ENCODE peak calls at places on chromosomes 6 and 20, in nine cellular contexts. R is stomach, X is suprapubic skin, O is HCT116, C is transverse colon, P is prostate gland, N is upper lobe of left lung, H is sigmoid colon, F is breast epithelium. I is an unnamed sample. For H3K4me1, the result is how much of the 10 kb centered on the place peaks cover.

GRCh38 chr6:41505084-41506049 is 40.8 kb upstream of the FOXP4 start:
- DNase-seq in F (peak), H (peak), R (peak), X (peak), N (peak), O (no peak), C (peak), P (peak), I (peak)

GRCh38 chr6:136859430-136859829 is 37.0 kb downstream of the PEX7 start:
- DNase-seq in X (no peak), P (no peak), R (no peak), N (no peak), C (no peak), H (no peak), F (no peak), O (no peak), I (no peak)

GRCh38 chr20:7449269-7449668 is 491.0 kb downstream of the HAO1 start:
- DNase-seq in P (no peak), O (no peak), X (no peak), R (no peak), C (no peak), F (no peak), H (no peak), N (no peak), I (no peak)

GRCh38 chr20:36117638-36118037 is 36.9 kb upstream of the EPB41L1 start:
- DNase-seq in H (no peak), O (no peak), X (no peak), P (no peak), N (no peak), C (no peak), R (no peak), F (no peak), I (no peak)

GRCh38 chr20:24350923-24351368 is 118.5 kb upstream of the SYNDIG1 start:
- DNase-seq in O (no peak), N (no peak), X (no peak), F (no peak), P (no peak), C (no peak), H (no peak), R (no peak), I (no peak)

GRCh38 chr6:41768545-41769308 is 11.0 kb downstream of the FRS3 start:
- DNase-seq in R (peak), P (peak), F (no peak), C (peak), X (no peak), N (no peak), O (no peak), H (no peak), I (no peak)

GRCh38 chr20:61850457-61850856 is 215.2 kb downstream of the TAF4 start:
- DNase-seq in R (no peak), P (no peak), N (no peak), F (no peak), H (no peak), X (no peak), C (no peak), O (no peak), I (peak)

GRCh38 chr6:99002826-99003225 is 55.1 kb upstream of the FBXL4 start:
- DNase-seq in N (no peak), F (no peak), C (no peak), O (no peak), P (no peak), H (no peak), X (no peak), R (no peak), I (no peak)

GRCh38 chr20:4814696-4815252 is 93.1 kb downstream of the PRND start:
- DNase-seq in N (no peak), O (no peak), H (no peak), F (no peak), P (no peak), R (peak), C (peak), X (peak), I (peak)

GRCh38 chr6:31203345-31203979 is 33.0 kb upstream of the POU5F1 start:
- DNase-seq in P (peak), N (no peak), H (no peak), R (no peak), X (no peak), O (peak), F (peak), C (peak), I (no peak)

GRCh38 chr20:61520761-61521460 is 268.9 kb downstream of the CDH4 start:
- DNase-seq in C (no peak), H (no peak), R (no peak), X (no peak), N (no peak), F (no peak), P (no peak), O (no peak), I (peak)

GRCh38 chr20:62066339-62066982 is 780 bp upstream of the TAF4 start:
- DNase-seq in C (peak), F (peak), O (no peak), P (peak), X (peak), R (peak), H (no peak), N (no peak), I (peak)

GRCh38 chr20:9613871-9614270 is 99.5 kb downstream of the LAMP5 start:
- DNase-seq in N (no peak), H (no peak), C (no peak), P (no peak), F (no peak), O (no peak), R (no peak), X (no peak), I (no peak)

GRCh38 chr6:10882654-10883053 is 813 bp upstream of the GCM2 start:
- DNase-seq in O (no peak), X (no peak), N (peak), R (no peak), H (no peak), C (no peak), F (no peak), P (no peak), I (no peak)

GRCh38 chr6:105757512-105758200 is 328.5 kb upstream of the PRDM1 start:
- DNase-seq in P (no peak), F (no peak), O (no peak), H (no peak), C (peak), N (no peak), X (no peak), R (no peak), I (no peak)

GRCh38 chr6:147077251-147077650 is 127.0 kb upstream of the STXBP5 start:
- DNase-seq in N (no peak), P (peak), C (no peak), X (peak), O (no peak), R (peak), F (peak), H (no peak), I (no peak)

GRCh38 chr20:63894358-63895201 is at the start of gene DNAJC5:
- DNase-seq in R (peak), N (peak), F (peak), X (peak), P (peak), H (peak), O (peak), C (peak), I (peak)

GRCh38 chr20:63895202-63895885 is 418 bp downstream of the DNAJC5 start:
- DNase-seq in C (no peak), F (no peak), N (peak), R (no peak), P (no peak), X (no peak), O (no peak), H (no peak), I (peak)

GRCh38 chr20:63895886-63896135 is 885 bp downstream of the DNAJC5 start:
- DNase-seq in N (no peak), R (no peak), O (no peak), H (no peak), C (no peak), F (no peak), P (no peak), X (no peak), I (no peak)

GRCh38 chr20:63897978-63898561 is 3.1 kb downstream of the DNAJC5 start:
- DNase-seq in H (no peak), N (no peak), O (no peak), F (no peak), X (no peak), R (no peak), C (no peak), P (no peak), I (no peak)

GRCh38 chr20:63896136-63896890 is 1.4 kb downstream of the DNAJC5 start:
- DNase-seq in P (no peak), C (peak), H (no peak), F (no peak), R (peak), N (no peak), X (no peak), O (no peak), I (peak)
- TF ChIP-seq POLR2A in P (no peak), C (peak), H (no peak), F (no peak), R (no peak), N (no peak), X (no peak), O (no peak), I (no peak)

GRCh38 chr6:26351544-26351953 is 13.4 kb upstream of the BTN3A2 start:
- DNase-seq in F (no peak), H (no peak), O (peak), P (no peak), X (no peak), N (no peak), R (no peak), C (no peak), I (no peak)
- TF ChIP-seq POLR2AphosphoS5 in F (no peak), H (no peak), O (peak), P (no peak), X (no peak), N (no peak), R (no peak), C (no peak), I (no peak)

GRCh38 chr6:40274058-40274457 is 313.1 kb downstream of the LRFN2 start:
- DNase-seq in N (no peak), P (no peak), H (no peak), F (no peak), R (no peak), C (no peak), X (no peak), O (no peak), I (no peak)

GRCh38 chr6:40262363-40262762 is 324.8 kb downstream of the LRFN2 start:
- DNase-seq in F (no peak), C (no peak), O (no peak), H (no peak), P (no peak), R (no peak), X (no peak), N (no peak), I (no peak)

GRCh38 chr6:40265615-40266014 is 321.5 kb downstream of the LRFN2 start:
- DNase-seq in C (no peak), P (no peak), N (no peak), R (no peak), X (no peak), O (no peak), F (no peak), H (no peak), I (no peak)

GRCh38 chr6:40268166-40268958 is 318.8 kb downstream of the LRFN2 start:
- DNase-seq in R (no peak), C (no peak), F (no peak), H (no peak), O (no peak), N (no peak), P (no peak), X (no peak), I (no peak)
- H3K4me1 ChIP-seq in R (under half), C (under half), F (under half), H (under half), O (under half), N (under half), P (under half), X (under half), I (under half)

GRCh38 chr20:3786126-3786484 is 435 bp downstream of the CENPB start:
- DNase-seq in X (peak), C (peak), H (no peak), F (peak), R (peak), O (no peak), N (no peak), P (peak), I (no peak)
- TF ChIP-seq POLR2A in X (no peak), C (no peak), H (no peak), F (no peak), R (no peak), O (no peak), N (no peak), P (no peak), I (no peak)

GRCh38 chr6:24517659-24518538 is 23.1 kb downstream of the ALDH5A1 start:
- DNase-seq in P (no peak), C (no peak), F (no peak), X (no peak), R (no peak), O (no peak), N (no peak), H (no peak), I (no peak)
- TF ChIP-seq POLR2AphosphoS5 in P (no peak), C (no peak), F (no peak), X (no peak), R (no peak), O (no peak), N (no peak), H (no peak), I (peak)

DNA sequence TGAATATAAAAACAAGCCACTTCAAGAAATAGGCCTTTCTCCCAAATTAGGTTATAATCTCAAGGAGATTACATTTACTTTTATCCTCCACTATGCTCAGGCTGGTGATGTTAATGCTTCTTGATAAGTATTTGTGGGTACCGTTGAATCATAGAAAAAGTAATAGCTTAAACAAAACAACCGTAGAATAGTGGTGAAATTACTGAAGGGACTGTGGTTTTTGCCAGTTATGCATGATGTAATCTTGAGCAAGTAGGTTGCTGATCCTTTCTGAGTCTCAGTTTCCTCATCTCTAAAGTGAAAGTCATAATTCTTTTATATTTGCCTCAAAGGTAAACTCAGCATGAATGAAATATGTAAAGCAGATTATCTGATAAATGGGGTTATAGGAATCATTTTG is 187.3 kb upstream of the JAG1 start:
- DNase-seq in P (no peak), C (no peak), X (no peak), R (no peak), O (no peak), F (no peak), H (no peak), N (no peak), I (no peak)
- H3K4me1 ChIP-seq in P (under half), C (half or more), X (under half), R (half or more), O (under half), F (under half), H (under half), N (under half), I (under half)

GRCh38 chr6:42829561-42830092 is 47.8 kb downstream of the BICRAL start:
- DNase-seq in P (no peak), X (no peak), H (no peak), C (no peak), R (no peak), F (no peak), N (no peak), O (no peak), I (no peak)
- TF ChIP-seq POLR2A in P (no peak), X (no peak), H (no peak), C (no peak), R (no peak), F (no peak), N (no peak), O (no peak), I (no peak)

GRCh38 chr6:57302477-57302876 is 15.0 kb upstream of the PRIM2 start:
- DNase-seq in F (no peak), R (no peak), O (no peak), C (no peak), N (no peak), P (no peak), X (no peak), H (no peak), I (no peak)
- TF ChIP-seq POLR2AphosphoS5 in F (no peak), R (peak), O (no peak), C (peak), N (no peak), P (peak), X (no peak), H (peak), I (no peak)

GRCh38 chr6:13614126-13614925 is 809 bp upstream of the NOL7 start:
- DNase-seq in H (peak), C (peak), P (peak), N (peak), O (no peak), R (peak), F (no peak), X (no peak), I (peak)
- H3K4me1 ChIP-seq in H (under half), C (under half), P (under half), N (under half), O (under half), R (under half), F (under half), X (under half), I (under half)

GRCh38 chr6:101396552-101397173 is 3.2 kb downstream of the GRIK2 start:
- DNase-seq in R (peak), X (no peak), P (peak), O (no peak), C (peak), N (no peak), H (no peak), F (no peak), I (no peak)

GRCh38 chr6:101399627-101399955 is 6.1 kb downstream of the GRIK2 start:
- DNase-seq in N (peak), C (no peak), H (no peak), R (no peak), O (no peak), F (no peak), X (no peak), P (no peak), I (no peak)

GRCh38 chr6:101398716-101399626 is 5.5 kb downstream of the GRIK2 start:
- DNase-seq in N (peak), X (no peak), O (no peak), P (no peak), F (no peak), C (no peak), R (no peak), H (no peak), I (no peak)

GRCh38 chr6:101395345-101395744 is 1.8 kb downstream of the GRIK2 start:
- DNase-seq in H (no peak), F (no peak), R (no peak), C (no peak), X (no peak), P (no peak), O (no peak), N (no peak), I (no peak)

DNA sequence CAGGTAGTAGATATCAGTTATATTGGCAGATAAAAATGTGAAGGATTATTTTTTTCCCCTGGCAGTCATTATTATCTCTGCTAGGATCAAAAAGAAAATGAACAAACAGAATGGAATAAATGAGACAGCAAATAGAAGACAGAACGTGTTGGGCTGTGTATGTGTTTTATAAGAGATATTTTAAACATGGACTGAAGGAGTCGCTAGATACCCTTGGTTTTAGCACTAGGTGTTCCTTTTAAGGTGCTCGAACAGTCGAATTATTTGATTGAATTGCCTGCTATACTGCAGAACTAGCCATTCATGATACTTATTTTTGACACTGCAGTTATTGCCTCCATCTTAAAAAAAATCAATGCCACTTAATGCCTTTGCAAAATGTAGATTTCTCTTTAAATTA is 3.7 kb downstream of the GRIK2 start:
- DNase-seq in C (no peak), X (no peak), F (no peak), N (no peak), R (no peak), H (no peak), P (no peak), O (no peak), I (no peak)
- TF ChIP-seq POLR2A in C (no peak), X (no peak), F (no peak), N (no peak), R (no peak), H (no peak), P (no peak), O (no peak), I (no peak)

I was measured in spleen.